ENCODE peak calls at places on chromosomes 2 and 18, in five cellular contexts. P is lung; W is stimulated activated CD4-positive, alpha-beta T cell treated with anti-CD3 and anti-CD28 coated beads, Interleukin-15, amount 100 ng/mL, for 24 hours; M is ureter; U is H4. G is an unnamed sample.

GRCh38 chr2:218430721-218431120 is 11.8 kb downstream of the VIL1 start:
- DNase-seq in P (no peak), U (no peak), W (no peak), M (no peak), G (no peak)

GRCh38 chr18:44715841-44716240 is 35.2 kb downstream of the SETBP1 start:
- DNase-seq in M (no peak), U (peak; percentile 8), P (no peak), W (no peak), G (no peak)

GRCh38 chr18:74906189-74906588 is 302.8 kb downstream of the PTGR3 start:
- DNase-seq in M (no peak), P (no peak), W (no peak), U (peak; percentile 45), G (no peak)

GRCh38 chr2:112958428-112959108 is 19.2 kb upstream of the IL36G start:
- DNase-seq in W (peak; percentile 43), P (peak; percentile 36), U (peak; percentile 60), M (peak; percentile 50), G (peak; percentile 65)

GRCh38 chr2:171158790-171159325 is 1.8 kb downstream of the TLK1 start:
- DNase-seq in W (no peak), U (no peak), P (no peak), M (no peak), G (no peak)

GRCh38 chr2:10788855-10789254 is 23.7 kb downstream of the PDIA6 start:
- DNase-seq in M (no peak), W (no peak), P (no peak), U (no peak), G (no peak)

GRCh38 chr2:55418072-55418471 is 1.6 kb downstream of the CCDC88A start:
- DNase-seq in U (no peak), W (no peak), M (no peak), P (no peak), G (no peak)

GRCh38 chr18:54776282-54776977 is 51.8 kb upstream of the RAB27B start:
- DNase-seq in M (no peak), U (peak; percentile 90), W (peak; percentile 48), P (peak; percentile 46), G (peak; percentile 90)

GRCh38 chr2:230714122-230714453 is 1.4 kb downstream of the CAB39 start:
- DNase-seq in W (peak; percentile 50), P (no peak), M (no peak), U (peak; percentile 36), G (peak; percentile 63)

GRCh38 chr2:29187926-29188325 is 72.7 kb downstream of the CLIP4 start:
- DNase-seq in M (no peak), W (no peak), U (no peak), P (no peak), G (no peak)

GRCh38 chr18:58991127-58991798 is 126.6 kb downstream of the ZNF532 start:
- DNase-seq in P (no peak), W (no peak), U (peak; percentile 56), M (no peak), G (peak; percentile 32)

GRCh38 chr2:189268763-189269162 is 89.2 kb upstream of the COL5A2 start:
- DNase-seq in U (no peak), W (no peak), P (no peak), M (no peak), G (no peak)

GRCh38 chr2:238847841-238848565 is at the start of gene TWIST2:
- DNase-seq in P (peak; percentile 73), M (peak; percentile 81), U (peak; percentile 82), W (peak; percentile 15), G (peak; percentile 92)

GRCh38 chr2:170122883-170123547 is 54.9 kb upstream of the MYO3B start:
- DNase-seq in W (no peak), M (no peak), U (peak; percentile 21), P (no peak), G (peak; percentile 37)

GRCh38 chr2:16273111-16273510 is 332.8 kb downstream of the MYCN start:
- DNase-seq in M (no peak), P (no peak), U (no peak), W (no peak), G (no peak)

GRCh38 chr2:10045561-10046355 is 2.4 kb downstream of the KLF11 start:
- DNase-seq in W (no peak), U (no peak), P (no peak), M (peak; percentile 45), G (no peak)

GRCh38 chr2:2026252-2026831 is 282.0 kb upstream of the PXDN start:
- DNase-seq in P (no peak), U (no peak), W (no peak), M (no peak), G (peak; percentile 69)